ENCODE peak calls at places on chromosomes 11 and 22, in nine cellular contexts. L is brain microvascular endothelial cell; F is ovary; N is heart left ventricle; K is HCT116; X is CD4-positive, CD25-positive, alpha-beta regulatory T cell; E is left lung; W is naive thymus-derived CD4-positive, alpha-beta T cell; H is cardiac muscle cell. Z is an unnamed sample.

GRCh38 chr22:38953577-38954413 is 3.6 kb upstream of the APOBEC3A start:
- DNase-seq in X (peak; percentile 7), W (no peak), K (no peak), H (no peak), E (peak; percentile 61), F (no peak), N (no peak), L (no peak), Z (no peak)

GRCh38 chr11:77130763-77131513 is 2.9 kb downstream of the MYO7A start:
- DNase-seq in H (peak; percentile 48), N (peak; percentile 73), E (no peak), K (no peak), L (no peak), X (no peak), W (no peak), F (peak; percentile 96), Z (peak; percentile 18)

GRCh38 chr11:2526808-2527381 is 82.1 kb downstream of the KCNQ1 start:
- DNase-seq in N (peak; percentile 52), W (no peak), L (no peak), E (peak; percentile 80), K (no peak), H (no peak), F (peak; percentile 38), X (no peak), Z (no peak)

GRCh38 chr11:9039194-9039593 is 35.4 kb upstream of the NRIP3 start:
- DNase-seq in K (peak; percentile 60), H (no peak), E (peak; percentile 47), L (no peak), W (no peak), F (no peak), N (no peak), X (no peak), Z (no peak)

GRCh38 chr22:19546680-19547079 is 22.5 kb upstream of the CLDN5 start:
- DNase-seq in N (no peak), E (no peak), W (no peak), X (no peak), L (no peak), K (no peak), F (no peak), H (no peak), Z (no peak)

GRCh38 chr11:19398772-19399542 is 158.2 kb upstream of the E2F8 start:
- DNase-seq in X (no peak), K (no peak), E (no peak), H (no peak), L (peak; percentile 45), W (no peak), F (peak; percentile 52), N (no peak), Z (no peak)

GRCh38 chr11:69205125-69205928 is 49.6 kb downstream of the SMIM38 start:
- DNase-seq in X (no peak), K (no peak), N (no peak), F (no peak), H (no peak), E (no peak), L (no peak), W (no peak), Z (no peak)

GRCh38 chr22:22244337-22245250 is at the start of gene VPREB1:
- DNase-seq in W (no peak), X (no peak), N (no peak), E (no peak), F (no peak), L (no peak), H (no peak), K (no peak), Z (no peak)

GRCh38 chr22:49546811-49547585 is 280.7 kb downstream of the BRD1 start:
- DNase-seq in L (no peak), W (no peak), F (no peak), K (no peak), H (no peak), X (no peak), E (peak; percentile 13), N (no peak), Z (no peak)

GRCh38 chr11:36122715-36123114 is 166.5 kb downstream of the COMMD9 start:
- DNase-seq in X (no peak), N (no peak), F (no peak), H (no peak), E (no peak), W (no peak), K (no peak), L (no peak), Z (no peak)

GRCh38 chr22:50060441-50061140 is 2.5 kb upstream of the TTLL8 start:
- DNase-seq in N (peak; percentile 19), H (no peak), F (no peak), X (no peak), W (no peak), E (no peak), L (no peak), K (no peak), Z (no peak)

GRCh38 chr22:20524004-20524481 is 16.6 kb downstream of the MED15 start:
- DNase-seq in H (no peak), E (no peak), W (no peak), X (no peak), F (no peak), L (no peak), N (no peak), K (no peak), Z (no peak)

GRCh38 chr11:126359431-126360048 is 4.1 kb downstream of the ST3GAL4 start:
- DNase-seq in W (no peak), H (no peak), K (no peak), X (no peak), F (peak; percentile 95), N (peak; percentile 87), L (no peak), E (peak; percentile 65), Z (peak; percentile 43)

GRCh38 chr22:27219036-27219435 is 561.6 kb downstream of the MIAT start:
- DNase-seq in N (no peak), L (no peak), F (no peak), W (no peak), H (no peak), X (no peak), E (no peak), K (no peak), Z (no peak)
- H3K27ac ChIP-seq in N (peak overlapping the region; percentile 11), L (no peak overlapping the region), F (peak overlapping the region; percentile 11), W (no peak overlapping the region), H (no peak overlapping the region), X (no peak overlapping the region), E (no peak overlapping the region), K (no peak overlapping the region), Z (no peak overlapping the region)

GRCh38 chr11:116910847-116911246 is 73.4 kb upstream of the APOA1 start:
- DNase-seq in L (no peak), F (no peak), E (no peak), X (no peak), W (no peak), K (no peak), H (no peak), N (no peak), Z (no peak)

GRCh38 chr11:116909245-116909644 is 71.8 kb upstream of the APOA1 start:
- DNase-seq in W (no peak), K (no peak), L (no peak), F (no peak), N (no peak), E (no peak), H (no peak), X (no peak), Z (no peak)

GRCh38 chr11:116903139-116903538 is 65.7 kb upstream of the APOA1 start:
- DNase-seq in L (no peak), N (no peak), X (no peak), H (no peak), K (no peak), F (no peak), E (no peak), W (no peak), Z (no peak)

GRCh38 chr11:116910378-116910777 is 73.0 kb upstream of the APOA1 start:
- DNase-seq in E (no peak), L (no peak), X (no peak), W (no peak), K (no peak), N (no peak), F (no peak), H (no peak), Z (no peak)

DNA sequence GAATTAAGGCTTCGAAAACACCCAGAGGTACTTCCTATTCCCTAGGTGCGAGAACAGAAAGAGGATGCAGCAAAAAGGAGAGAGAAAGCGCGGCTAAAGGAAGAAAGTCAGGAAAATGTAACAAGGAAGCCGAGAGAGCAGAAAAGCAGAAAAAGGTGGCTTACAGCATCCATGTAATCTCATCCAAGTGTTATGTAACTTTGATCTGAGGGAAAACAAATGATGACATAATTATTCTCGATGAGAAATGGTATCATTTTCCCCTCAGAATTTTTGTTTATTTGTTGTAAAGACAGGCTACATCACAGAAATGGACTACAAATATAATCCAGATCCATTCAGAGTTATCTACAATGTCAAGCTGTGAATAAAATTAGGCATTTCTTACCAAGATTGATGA is 69.1 kb upstream of the APOA1 start:
- DNase-seq in N (no peak), X (no peak), W (no peak), L (no peak), E (no peak), F (no peak), K (no peak), H (no peak), Z (no peak)
- H3K27ac ChIP-seq in N (no peak overlapping the region), X (no peak overlapping the region), W (no peak overlapping the region), L (no peak overlapping the region), E (peak overlapping the region; percentile 42), F (no peak overlapping the region), K (no peak overlapping the region), H (no peak overlapping the region), Z (peak overlapping the region; percentile 39)

GRCh38 chr11:93543292-93543977 is at the start of gene SMCO4:
- DNase-seq in H (peak; percentile 93), K (peak; percentile 58), L (peak; percentile 58), N (peak; percentile 90), F (peak; percentile 88), E (peak; percentile 89), X (peak; percentile 35), W (peak; percentile 40), Z (peak; percentile 40)
- H3K27ac ChIP-seq in H (peak within 1 kb of the TSS; percentile 82), K (peak within 1 kb of the TSS; percentile 52), L (peak within 1 kb of the TSS; percentile 45), N (peak within 1 kb of the TSS; percentile 87), F (peak within 1 kb of the TSS; percentile 86), E (peak within 1 kb of the TSS; percentile 90), X (no peak within 1 kb of the TSS), W (peak within 1 kb of the TSS; percentile 33), Z (no peak within 1 kb of the TSS)

GRCh38 chr11:46116007-46116711 is 5.1 kb downstream of the PHF21A start:
- DNase-seq in K (no peak), E (no peak), F (no peak), L (no peak), N (no peak), W (no peak), H (no peak), X (no peak), Z (no peak)
- H3K27ac ChIP-seq in K (no peak overlapping the region), E (no peak overlapping the region), F (no peak overlapping the region), L (no peak overlapping the region), N (no peak overlapping the region), W (peak overlapping the region; percentile 71), H (peak overlapping the region; percentile 85), X (peak overlapping the region; percentile 84), Z (no peak overlapping the region)

DNA sequence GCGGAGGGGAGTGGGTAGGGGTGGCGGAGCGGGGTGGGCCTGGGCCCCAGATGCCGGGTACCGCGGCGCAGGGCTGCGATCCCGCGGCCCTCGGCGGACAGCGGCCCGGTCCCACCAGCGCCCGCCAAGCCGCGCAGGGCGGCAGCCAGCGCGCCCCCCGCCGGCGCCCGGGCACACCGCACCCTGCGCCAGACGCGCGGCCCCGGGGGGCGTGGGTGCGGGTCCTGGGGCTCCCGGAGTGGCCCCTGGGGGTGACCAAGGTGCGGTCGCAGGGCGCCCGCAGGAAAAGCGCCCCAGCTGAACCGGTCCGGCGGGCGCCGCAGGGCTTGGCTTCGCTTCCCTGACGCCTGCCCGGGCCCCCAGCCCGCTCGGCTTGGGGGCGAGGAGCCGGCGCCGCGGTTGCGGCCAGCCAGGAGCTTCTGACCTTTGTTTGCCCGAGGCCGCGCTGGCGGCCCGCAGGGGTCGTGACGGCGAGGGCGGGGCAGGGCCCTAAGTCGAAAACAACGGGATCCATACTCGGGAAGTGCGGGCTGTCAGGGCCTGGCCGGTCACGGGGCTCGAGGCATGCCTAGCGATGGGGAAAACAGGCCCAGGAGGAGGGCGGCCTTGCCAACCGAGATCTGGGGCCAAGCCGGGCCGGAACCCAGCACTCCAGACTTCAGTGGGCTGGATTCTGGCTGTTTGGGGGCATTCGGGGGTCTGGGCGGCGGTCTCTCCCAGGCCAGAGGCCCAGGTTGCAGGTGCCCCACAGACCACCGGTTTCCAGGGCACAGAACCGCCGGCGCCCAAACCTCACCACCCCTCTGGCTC is 581 bp upstream of the AP5B1 start:
- DNase-seq in F (peak; percentile 60), L (no peak), K (no peak), E (no peak), W (no peak), N (no peak), X (no peak), H (peak; percentile 54), Z (peak; percentile 25)
- H3K27ac ChIP-seq in F (peak overlapping the region; percentile 4), L (no peak overlapping the region), K (peak overlapping the region; percentile 61), E (peak overlapping the region; percentile 97), W (peak overlapping the region; percentile 38), N (no peak overlapping the region), X (no peak overlapping the region), H (no peak overlapping the region), Z (no peak overlapping the region)

Z was measured in caudate nucleus.